ENCODE peak calls at places on chromosome 17, in ten cellular contexts. Q is amniotic stem cell, Y is NCI-H2081, J is SJCRH30, U is iPS DF 6.9, R is lung microvascular endothelial cell, C is progenitor cell of endocrine pancreas, W is breast epithelium, D is activated T-cell treated with anti-CD3 and anti-CD28 coated beads for 24 hours, I is transverse colon. S is an unnamed sample.

GRCh38 chr17:8048736-8049135 is 9.9 kb downstream of the ALOX15B start:
- DNase-seq in Y (no peak), W (no peak), D (no peak), C (no peak), R (no peak), Q (no peak), U (no peak), I (no peak), J (no peak), S (no peak)

GRCh38 chr17:41697122-41697962 is 8.7 kb downstream of the EIF1 start:
- DNase-seq in Q (no peak), U (no peak), J (peak), W (peak), R (peak), Y (no peak), D (no peak), C (no peak), I (peak), S (no peak)

GRCh38 chr17:81123052-81124048 is 42.0 kb upstream of the PVALEF start:
- DNase-seq in Y (no peak), R (no peak), I (no peak), C (no peak), Q (no peak), J (no peak), U (no peak), W (no peak), D (no peak), S (no peak)

GRCh38 chr17:82103588-82104451 is 5.8 kb upstream of the FASN start:
- DNase-seq in D (no peak), U (no peak), Q (no peak), I (peak), C (peak), R (no peak), Y (no peak), W (peak), J (peak), S (no peak)

GRCh38 chr17:15466131-15466530 is 1.3 kb downstream of the CDRT4 start:
- DNase-seq in Y (no peak), U (no peak), C (no peak), I (no peak), W (no peak), J (peak), D (no peak), Q (no peak), R (no peak), S (no peak)

GRCh38 chr17:80755650-80756405 is 211.2 kb downstream of the RPTOR start:
- DNase-seq in Y (no peak), C (no peak), D (no peak), U (no peak), W (no peak), Q (no peak), R (peak), J (no peak), I (no peak), S (no peak)

GRCh38 chr17:75861927-75862317 is 6.8 kb upstream of the WBP2 start:
- DNase-seq in J (peak), I (no peak), U (no peak), W (no peak), C (no peak), Y (no peak), R (no peak), Q (no peak), D (no peak), S (no peak)

GRCh38 chr17:74037320-74037719 is 166.2 kb upstream of the RPL38 start:
- DNase-seq in C (no peak), Q (no peak), W (no peak), U (no peak), I (peak), D (no peak), Y (peak), R (no peak), J (peak), S (no peak)

GRCh38 chr17:12348476-12348875 is 317.2 kb upstream of the MYOCD start:
- DNase-seq in C (no peak), Q (no peak), U (no peak), I (no peak), Y (no peak), W (no peak), J (no peak), R (no peak), D (no peak), S (no peak)

GRCh38 chr17:81208651-81209050 is 14.1 kb downstream of the CEP131 start:
- DNase-seq in Q (no peak), Y (no peak), J (no peak), I (no peak), U (no peak), R (no peak), W (no peak), C (no peak), D (no peak), S (no peak)

GRCh38 chr17:44385287-44386181 is 3.9 kb downstream of the ITGA2B start:
- DNase-seq in D (peak), U (no peak), Y (peak), R (peak), J (peak), W (peak), I (peak), C (peak), Q (peak), S (peak)

GRCh38 chr17:29617481-29618271 is 5.0 kb downstream of the CORO6 start:
- DNase-seq in U (no peak), R (peak), J (no peak), D (peak), I (peak), C (no peak), W (peak), Q (no peak), Y (peak), S (peak)